ENCODE peak calls at places on chromosomes 11 and 22, in six cellular contexts. One of them, this sample, is unnamed.

GRCh38 chr11:47689480-47689879 is 25.7 kb downstream of the AGBL2 start:
- DNase-seq in activated CD4-positive, alpha-beta T cell treated with anti-CD3 and anti-CD28 coated beads for 48 hours: no peak
- DNase-seq in A172: no peak
- DNase-seq in GM13977: no peak
- DNase-seq in dermis blood vessel endothelial cell: no peak
- DNase-seq in ecto neural progenitor cell: no peak
- DNase-seq in this sample: no peak

GRCh38 chr11:124837491-124837856 is 27.8 kb upstream of the ROBO3 start:
- DNase-seq in activated CD4-positive, alpha-beta T cell treated with anti-CD3 and anti-CD28 coated beads for 48 hours: peak
- DNase-seq in A172: peak
- DNase-seq in GM13977: peak
- DNase-seq in dermis blood vessel endothelial cell: peak
- DNase-seq in ecto neural progenitor cell: peak
- DNase-seq in this sample: peak

GRCh38 chr22:38083931-38084631 is at the start of gene SLC16A8:
- DNase-seq in activated CD4-positive, alpha-beta T cell treated with anti-CD3 and anti-CD28 coated beads for 48 hours: no peak
- DNase-seq in A172: no peak
- DNase-seq in GM13977: no peak
- DNase-seq in dermis blood vessel endothelial cell: no peak
- DNase-seq in ecto neural progenitor cell: peak
- DNase-seq in this sample: peak

GRCh38 chr22:21712751-21713427 is 22.7 kb downstream of the YPEL1 start:
- DNase-seq in activated CD4-positive, alpha-beta T cell treated with anti-CD3 and anti-CD28 coated beads for 48 hours: peak
- DNase-seq in A172: peak
- DNase-seq in GM13977: peak
- DNase-seq in dermis blood vessel endothelial cell: peak
- DNase-seq in ecto neural progenitor cell: peak
- DNase-seq in this sample: peak

GRCh38 chr11:27875480-27876208 is 175.4 kb upstream of the BDNF start:
- DNase-seq in activated CD4-positive, alpha-beta T cell treated with anti-CD3 and anti-CD28 coated beads for 48 hours: no peak
- DNase-seq in A172: peak
- DNase-seq in GM13977: no peak
- DNase-seq in dermis blood vessel endothelial cell: no peak
- DNase-seq in ecto neural progenitor cell: no peak
- DNase-seq in this sample: no peak

GRCh38 chr22:29892757-29893156 is 9.8 kb downstream of the MTMR3 start:
- DNase-seq in activated CD4-positive, alpha-beta T cell treated with anti-CD3 and anti-CD28 coated beads for 48 hours: no peak
- DNase-seq in A172: no peak
- DNase-seq in GM13977: no peak
- DNase-seq in dermis blood vessel endothelial cell: no peak
- DNase-seq in ecto neural progenitor cell: no peak
- DNase-seq in this sample: no peak

GRCh38 chr11:26753738-26754504 is 32.1 kb upstream of the SLC5A12 start:
- DNase-seq in activated CD4-positive, alpha-beta T cell treated with anti-CD3 and anti-CD28 coated beads for 48 hours: peak
- DNase-seq in A172: peak
- DNase-seq in GM13977: no peak
- DNase-seq in dermis blood vessel endothelial cell: peak
- DNase-seq in ecto neural progenitor cell: no peak
- DNase-seq in this sample: peak

GRCh38 chr22:42881982-42882656 is 25.0 kb upstream of the ARFGAP3 start:
- DNase-seq in activated CD4-positive, alpha-beta T cell treated with anti-CD3 and anti-CD28 coated beads for 48 hours: no peak
- DNase-seq in A172: peak
- DNase-seq in GM13977: no peak
- DNase-seq in dermis blood vessel endothelial cell: no peak
- DNase-seq in ecto neural progenitor cell: no peak
- DNase-seq in this sample: no peak

GRCh38 chr11:130313383-130314183 is 1.1 kb downstream of the ZBTB44 start:
- DNase-seq in activated CD4-positive, alpha-beta T cell treated with anti-CD3 and anti-CD28 coated beads for 48 hours: no peak
- DNase-seq in A172: no peak
- DNase-seq in GM13977: no peak
- DNase-seq in dermis blood vessel endothelial cell: peak
- DNase-seq in ecto neural progenitor cell: no peak
- DNase-seq in this sample: no peak

GRCh38 chr11:86489442-86489841 is 114.8 kb downstream of the CCDC81 start:
- DNase-seq in activated CD4-positive, alpha-beta T cell treated with anti-CD3 and anti-CD28 coated beads for 48 hours: no peak
- DNase-seq in A172: no peak
- DNase-seq in GM13977: no peak
- DNase-seq in dermis blood vessel endothelial cell: no peak
- DNase-seq in ecto neural progenitor cell: no peak
- DNase-seq in this sample: no peak

GRCh38 chr11:96279421-96280290 is 63.3 kb downstream of the MAML2 start:
- DNase-seq in activated CD4-positive, alpha-beta T cell treated with anti-CD3 and anti-CD28 coated beads for 48 hours: no peak
- DNase-seq in A172: peak
- DNase-seq in GM13977: no peak
- DNase-seq in dermis blood vessel endothelial cell: no peak
- DNase-seq in ecto neural progenitor cell: no peak
- DNase-seq in this sample: peak

GRCh38 chr22:39303358-39303757 is 16.1 kb downstream of the RPL3 start:
- DNase-seq in activated CD4-positive, alpha-beta T cell treated with anti-CD3 and anti-CD28 coated beads for 48 hours: no peak
- DNase-seq in A172: no peak
- DNase-seq in GM13977: no peak
- DNase-seq in dermis blood vessel endothelial cell: no peak
- DNase-seq in ecto neural progenitor cell: no peak
- DNase-seq in this sample: no peak

GRCh38 chr11:124753207-124753606 is 1.2 kb upstream of the VSIG2 start:
- DNase-seq in activated CD4-positive, alpha-beta T cell treated with anti-CD3 and anti-CD28 coated beads for 48 hours: no peak
- DNase-seq in A172: no peak
- DNase-seq in GM13977: peak
- DNase-seq in dermis blood vessel endothelial cell: no peak
- DNase-seq in ecto neural progenitor cell: no peak
- DNase-seq in this sample: no peak

GRCh38 chr11:107741044-107741823 is 29.4 kb upstream of the SLN start:
- DNase-seq in activated CD4-positive, alpha-beta T cell treated with anti-CD3 and anti-CD28 coated beads for 48 hours: peak
- DNase-seq in A172: no peak
- DNase-seq in GM13977: peak
- DNase-seq in dermis blood vessel endothelial cell: peak
- DNase-seq in ecto neural progenitor cell: no peak
- DNase-seq in this sample: peak

GRCh38 chr11:704799-705645 is 1.0 kb upstream of the EPS8L2 start:
- DNase-seq in activated CD4-positive, alpha-beta T cell treated with anti-CD3 and anti-CD28 coated beads for 48 hours: no peak
- DNase-seq in A172: no peak
- DNase-seq in GM13977: no peak
- DNase-seq in dermis blood vessel endothelial cell: no peak
- DNase-seq in ecto neural progenitor cell: peak
- DNase-seq in this sample: no peak

GRCh38 chr11:15714641-15715399 is 600.1 kb downstream of the INSC start:
- DNase-seq in activated CD4-positive, alpha-beta T cell treated with anti-CD3 and anti-CD28 coated beads for 48 hours: no peak
- DNase-seq in A172: no peak
- DNase-seq in GM13977: no peak
- DNase-seq in dermis blood vessel endothelial cell: no peak
- DNase-seq in ecto neural progenitor cell: no peak
- DNase-seq in this sample: no peak

GRCh38 chr11:116384876-116385275 is 387.9 kb downstream of the BUD13 start:
- DNase-seq in activated CD4-positive, alpha-beta T cell treated with anti-CD3 and anti-CD28 coated beads for 48 hours: no peak
- DNase-seq in A172: no peak
- DNase-seq in GM13977: no peak
- DNase-seq in dermis blood vessel endothelial cell: no peak
- DNase-seq in ecto neural progenitor cell: no peak
- DNase-seq in this sample: no peak

GRCh38 chr22:25758316-25758715 is 16.3 kb downstream of the MYO18B start:
- DNase-seq in activated CD4-positive, alpha-beta T cell treated with anti-CD3 and anti-CD28 coated beads for 48 hours: no peak
- DNase-seq in A172: no peak
- DNase-seq in GM13977: no peak
- DNase-seq in dermis blood vessel endothelial cell: no peak
- DNase-seq in ecto neural progenitor cell: no peak
- DNase-seq in this sample: no peak

This sample was measured in SK-MEL-5.